ENCODE peak calls at places on chromosomes 11 and 22, in ten cellular contexts. One of them, this sample, is unnamed.

GRCh38 chr11:76962583-76963416 is 71.4 kb upstream of the B3GNT6 start:
- DNase-seq in activated T-cell treated with anti-CD3 and anti-CD28 coated beads for 1 hour: no peak
- DNase-seq in HT1080: no peak
- DNase-seq in RCC 7860: no peak
- DNase-seq in activated CD4-positive, alpha-beta T cell treated with anti-CD3 and anti-CD28 coated beads for 36 hours: no peak
- DNase-seq in Calu3: peak; percentile 58
- DNase-seq in Peyer's patch: no peak
- DNase-seq in cardiac septum: no peak
- DNase-seq in islet precursor cell: no peak
- DNase-seq in iPS DF 6.9: no peak
- DNase-seq in this sample: no peak

GRCh38 chr11:113447621-113448310 is 27.4 kb downstream of the DRD2 start:
- DNase-seq in HT1080: peak; percentile 92
- DNase-seq in Peyer's patch: no peak
- DNase-seq in Calu3: no peak
- DNase-seq in islet precursor cell: peak; percentile 93
- DNase-seq in activated T-cell treated with anti-CD3 and anti-CD28 coated beads for 1 hour: no peak
- DNase-seq in iPS DF 6.9: no peak
- DNase-seq in RCC 7860: peak; percentile 36
- DNase-seq in activated CD4-positive, alpha-beta T cell treated with anti-CD3 and anti-CD28 coated beads for 36 hours: peak; percentile 8
- DNase-seq in cardiac septum: no peak
- DNase-seq in this sample: no peak

GRCh38 chr11:47863189-47863892 is 15.2 kb upstream of the NUP160 start:
- DNase-seq in HT1080: peak; percentile 74
- DNase-seq in cardiac septum: no peak
- DNase-seq in Calu3: no peak
- DNase-seq in activated CD4-positive, alpha-beta T cell treated with anti-CD3 and anti-CD28 coated beads for 36 hours: no peak
- DNase-seq in islet precursor cell: no peak
- DNase-seq in Peyer's patch: no peak
- DNase-seq in RCC 7860: no peak
- DNase-seq in iPS DF 6.9: no peak
- DNase-seq in activated T-cell treated with anti-CD3 and anti-CD28 coated beads for 1 hour: no peak
- DNase-seq in this sample: no peak

GRCh38 chr11:122853971-122854446 is 15.7 kb downstream of the CRTAM start:
- DNase-seq in activated T-cell treated with anti-CD3 and anti-CD28 coated beads for 1 hour: peak; percentile 19
- DNase-seq in cardiac septum: no peak
- DNase-seq in RCC 7860: peak; percentile 64
- DNase-seq in islet precursor cell: peak; percentile 58
- DNase-seq in Peyer's patch: no peak
- DNase-seq in Calu3: peak; percentile 61
- DNase-seq in activated CD4-positive, alpha-beta T cell treated with anti-CD3 and anti-CD28 coated beads for 36 hours: peak; percentile 54
- DNase-seq in HT1080: peak; percentile 85
- DNase-seq in iPS DF 6.9: peak; percentile 70
- DNase-seq in this sample: no peak

GRCh38 chr11:1050581-1051355 is 14.2 kb upstream of the MUC6 start:
- DNase-seq in activated CD4-positive, alpha-beta T cell treated with anti-CD3 and anti-CD28 coated beads for 36 hours: peak; percentile 79
- DNase-seq in activated T-cell treated with anti-CD3 and anti-CD28 coated beads for 1 hour: peak; percentile 62
- DNase-seq in RCC 7860: peak; percentile 54
- DNase-seq in islet precursor cell: peak; percentile 85
- DNase-seq in Peyer's patch: peak; percentile 53
- DNase-seq in iPS DF 6.9: peak; percentile 57
- DNase-seq in HT1080: peak; percentile 74
- DNase-seq in cardiac septum: peak; percentile 77
- DNase-seq in Calu3: peak; percentile 89
- DNase-seq in this sample: peak; percentile 68

GRCh38 chr11:6546735-6547134 is 49.7 kb downstream of the DNHD1 start:
- DNase-seq in islet precursor cell: no peak
- DNase-seq in Peyer's patch: no peak
- DNase-seq in HT1080: no peak
- DNase-seq in Calu3: no peak
- DNase-seq in iPS DF 6.9: no peak
- DNase-seq in RCC 7860: no peak
- DNase-seq in activated T-cell treated with anti-CD3 and anti-CD28 coated beads for 1 hour: no peak
- DNase-seq in cardiac septum: no peak
- DNase-seq in activated CD4-positive, alpha-beta T cell treated with anti-CD3 and anti-CD28 coated beads for 36 hours: no peak
- DNase-seq in this sample: no peak

GRCh38 chr11:1878134-1879031 is 13.3 kb downstream of the PRR33 start:
- DNase-seq in RCC 7860: no peak
- DNase-seq in activated CD4-positive, alpha-beta T cell treated with anti-CD3 and anti-CD28 coated beads for 36 hours: no peak
- DNase-seq in Peyer's patch: no peak
- DNase-seq in activated T-cell treated with anti-CD3 and anti-CD28 coated beads for 1 hour: no peak
- DNase-seq in iPS DF 6.9: no peak
- DNase-seq in HT1080: no peak
- DNase-seq in islet precursor cell: no peak
- DNase-seq in Calu3: no peak
- DNase-seq in cardiac septum: peak; percentile 75
- DNase-seq in this sample: no peak

GRCh38 chr11:1744879-1745700 is 5.3 kb downstream of the IFITM10 start:
- DNase-seq in HT1080: no peak
- DNase-seq in RCC 7860: no peak
- DNase-seq in activated CD4-positive, alpha-beta T cell treated with anti-CD3 and anti-CD28 coated beads for 36 hours: no peak
- DNase-seq in Peyer's patch: no peak
- DNase-seq in Calu3: no peak
- DNase-seq in cardiac septum: no peak
- DNase-seq in iPS DF 6.9: no peak
- DNase-seq in activated T-cell treated with anti-CD3 and anti-CD28 coated beads for 1 hour: no peak
- DNase-seq in islet precursor cell: no peak
- DNase-seq in this sample: no peak

GRCh38 chr11:3058753-3059664 is 1.8 kb upstream of the CARS1 start:
- DNase-seq in cardiac septum: no peak
- DNase-seq in activated CD4-positive, alpha-beta T cell treated with anti-CD3 and anti-CD28 coated beads for 36 hours: no peak
- DNase-seq in Peyer's patch: no peak
- DNase-seq in HT1080: peak; percentile 86
- DNase-seq in Calu3: peak; percentile 35
- DNase-seq in islet precursor cell: peak; percentile 78
- DNase-seq in iPS DF 6.9: no peak
- DNase-seq in activated T-cell treated with anti-CD3 and anti-CD28 coated beads for 1 hour: no peak
- DNase-seq in RCC 7860: peak; percentile 46
- DNase-seq in this sample: no peak

GRCh38 chr22:24465566-24465965 is 29.6 kb upstream of the UPB1 start:
- DNase-seq in activated CD4-positive, alpha-beta T cell treated with anti-CD3 and anti-CD28 coated beads for 36 hours: peak; percentile 25
- DNase-seq in RCC 7860: peak; percentile 75
- DNase-seq in islet precursor cell: peak; percentile 70
- DNase-seq in cardiac septum: no peak
- DNase-seq in HT1080: peak; percentile 56
- DNase-seq in iPS DF 6.9: no peak
- DNase-seq in activated T-cell treated with anti-CD3 and anti-CD28 coated beads for 1 hour: no peak
- DNase-seq in Calu3: peak; percentile 42
- DNase-seq in Peyer's patch: no peak
- DNase-seq in this sample: no peak

GRCh38 chr11:47977651-47978050 is 2.7 kb upstream of the PTPRJ start:
- DNase-seq in activated CD4-positive, alpha-beta T cell treated with anti-CD3 and anti-CD28 coated beads for 36 hours: no peak
- DNase-seq in iPS DF 6.9: no peak
- DNase-seq in Calu3: no peak
- DNase-seq in HT1080: no peak
- DNase-seq in RCC 7860: no peak
- DNase-seq in Peyer's patch: no peak
- DNase-seq in activated T-cell treated with anti-CD3 and anti-CD28 coated beads for 1 hour: no peak
- DNase-seq in islet precursor cell: no peak
- DNase-seq in cardiac septum: no peak
- DNase-seq in this sample: no peak

GRCh38 chr11:85627332-85627997 is at the start of gene DLG2:
- DNase-seq in Peyer's patch: peak; percentile 23
- DNase-seq in activated T-cell treated with anti-CD3 and anti-CD28 coated beads for 1 hour: no peak
- DNase-seq in RCC 7860: no peak
- DNase-seq in iPS DF 6.9: no peak
- DNase-seq in activated CD4-positive, alpha-beta T cell treated with anti-CD3 and anti-CD28 coated beads for 36 hours: peak; percentile 36
- DNase-seq in Calu3: no peak
- DNase-seq in HT1080: peak; percentile 31
- DNase-seq in cardiac septum: no peak
- DNase-seq in islet precursor cell: peak; percentile 58
- DNase-seq in this sample: no peak

GRCh38 chr22:43185860-43186261 is 1.1 kb downstream of the TTLL12 start:
- DNase-seq in cardiac septum: no peak
- DNase-seq in Calu3: peak; percentile 37
- DNase-seq in RCC 7860: no peak
- DNase-seq in Peyer's patch: no peak
- DNase-seq in HT1080: peak; percentile 15
- DNase-seq in iPS DF 6.9: no peak
- DNase-seq in islet precursor cell: no peak
- DNase-seq in activated CD4-positive, alpha-beta T cell treated with anti-CD3 and anti-CD28 coated beads for 36 hours: no peak
- DNase-seq in activated T-cell treated with anti-CD3 and anti-CD28 coated beads for 1 hour: no peak
- DNase-seq in this sample: peak; percentile 64

GRCh38 chr22:38850941-38851849 is 7.4 kb upstream of the NPTXR start:
- DNase-seq in Calu3: no peak
- DNase-seq in islet precursor cell: no peak
- DNase-seq in HT1080: peak; percentile 87
- DNase-seq in Peyer's patch: no peak
- DNase-seq in activated CD4-positive, alpha-beta T cell treated with anti-CD3 and anti-CD28 coated beads for 36 hours: no peak
- DNase-seq in cardiac septum: no peak
- DNase-seq in iPS DF 6.9: no peak
- DNase-seq in activated T-cell treated with anti-CD3 and anti-CD28 coated beads for 1 hour: no peak
- DNase-seq in RCC 7860: peak; percentile 78
- DNase-seq in this sample: no peak

GRCh38 chr11:11461473-11461872 is 108.4 kb upstream of the CSNK2A3 start:
- DNase-seq in Peyer's patch: no peak
- DNase-seq in activated CD4-positive, alpha-beta T cell treated with anti-CD3 and anti-CD28 coated beads for 36 hours: no peak
- DNase-seq in RCC 7860: no peak
- DNase-seq in cardiac septum: no peak
- DNase-seq in HT1080: no peak
- DNase-seq in activated T-cell treated with anti-CD3 and anti-CD28 coated beads for 1 hour: no peak
- DNase-seq in Calu3: no peak
- DNase-seq in iPS DF 6.9: no peak
- DNase-seq in islet precursor cell: no peak
- DNase-seq in this sample: no peak

GRCh38 chr22:27987557-27987956 is 68.5 kb upstream of the PITPNB start:
- DNase-seq in cardiac septum: peak; percentile 56
- DNase-seq in activated CD4-positive, alpha-beta T cell treated with anti-CD3 and anti-CD28 coated beads for 36 hours: no peak
- DNase-seq in HT1080: peak; percentile 81
- DNase-seq in activated T-cell treated with anti-CD3 and anti-CD28 coated beads for 1 hour: no peak
- DNase-seq in iPS DF 6.9: no peak
- DNase-seq in islet precursor cell: peak; percentile 85
- DNase-seq in RCC 7860: peak; percentile 6
- DNase-seq in Calu3: no peak
- DNase-seq in Peyer's patch: no peak
- DNase-seq in this sample: no peak

GRCh38 chr22:22754961-22755777 is 110.8 kb downstream of the GGTLC2 start:
- DNase-seq in Calu3: no peak
- DNase-seq in activated CD4-positive, alpha-beta T cell treated with anti-CD3 and anti-CD28 coated beads for 36 hours: no peak
- DNase-seq in Peyer's patch: no peak
- DNase-seq in islet precursor cell: peak; percentile 12
- DNase-seq in HT1080: no peak
- DNase-seq in activated T-cell treated with anti-CD3 and anti-CD28 coated beads for 1 hour: no peak
- DNase-seq in iPS DF 6.9: no peak
- DNase-seq in cardiac septum: no peak
- DNase-seq in RCC 7860: no peak
- DNase-seq in this sample: no peak

GRCh38 chr11:20156876-20157613 is 3.2 kb downstream of the DBX1 start:
- DNase-seq in activated CD4-positive, alpha-beta T cell treated with anti-CD3 and anti-CD28 coated beads for 36 hours: peak; percentile 70
- DNase-seq in HT1080: no peak
- DNase-seq in Peyer's patch: peak; percentile 29
- DNase-seq in activated T-cell treated with anti-CD3 and anti-CD28 coated beads for 1 hour: peak; percentile 19
- DNase-seq in Calu3: no peak
- DNase-seq in cardiac septum: no peak
- DNase-seq in iPS DF 6.9: no peak
- DNase-seq in islet precursor cell: peak; percentile 63
- DNase-seq in RCC 7860: no peak
- DNase-seq in this sample: no peak

GRCh38 chr11:69463892-69464620 is 17.4 kb upstream of the LINC01488 start:
- DNase-seq in islet precursor cell: no peak
- DNase-seq in Calu3: no peak
- DNase-seq in iPS DF 6.9: no peak
- DNase-seq in activated T-cell treated with anti-CD3 and anti-CD28 coated beads for 1 hour: no peak
- DNase-seq in RCC 7860: no peak
- DNase-seq in activated CD4-positive, alpha-beta T cell treated with anti-CD3 and anti-CD28 coated beads for 36 hours: no peak
- DNase-seq in Peyer's patch: no peak
- DNase-seq in cardiac septum: no peak
- DNase-seq in HT1080: no peak
- DNase-seq in this sample: no peak

GRCh38 chr11:418343-419247 is 3.8 kb upstream of the SIGIRR start:
- DNase-seq in Calu3: no peak
- DNase-seq in activated T-cell treated with anti-CD3 and anti-CD28 coated beads for 1 hour: no peak
- DNase-seq in Peyer's patch: no peak
- DNase-seq in iPS DF 6.9: no peak
- DNase-seq in islet precursor cell: no peak
- DNase-seq in RCC 7860: no peak
- DNase-seq in HT1080: no peak
- DNase-seq in activated CD4-positive, alpha-beta T cell treated with anti-CD3 and anti-CD28 coated beads for 36 hours: peak; percentile 22
- DNase-seq in cardiac septum: no peak
- DNase-seq in this sample: no peak

GRCh38 chr11:8332196-8332595 is 68.5 kb upstream of the LMO1 start:
- DNase-seq in Calu3: no peak
- DNase-seq in activated T-cell treated with anti-CD3 and anti-CD28 coated beads for 1 hour: no peak
- DNase-seq in cardiac septum: no peak
- DNase-seq in RCC 7860: no peak
- DNase-seq in activated CD4-positive, alpha-beta T cell treated with anti-CD3 and anti-CD28 coated beads for 36 hours: no peak
- DNase-seq in Peyer's patch: no peak
- DNase-seq in HT1080: no peak
- DNase-seq in islet precursor cell: no peak
- DNase-seq in iPS DF 6.9: no peak
- DNase-seq in this sample: no peak

GRCh38 chr11:18081551-18081950 is 24.3 kb downstream of the SAAL1 start:
- DNase-seq in cardiac septum: no peak
- DNase-seq in Peyer's patch: no peak
- DNase-seq in activated T-cell treated with anti-CD3 and anti-CD28 coated beads for 1 hour: no peak
- DNase-seq in RCC 7860: no peak
- DNase-seq in activated CD4-positive, alpha-beta T cell treated with anti-CD3 and anti-CD28 coated beads for 36 hours: no peak
- DNase-seq in iPS DF 6.9: no peak
- DNase-seq in islet precursor cell: no peak
- DNase-seq in HT1080: no peak
- DNase-seq in Calu3: no peak
- DNase-seq in this sample: no peak

GRCh38 chr22:43616645-43617044 is 195.5 kb downstream of the EFCAB6 start:
- DNase-seq in iPS DF 6.9: no peak
- DNase-seq in HT1080: no peak
- DNase-seq in RCC 7860: no peak
- DNase-seq in Calu3: peak; percentile 23
- DNase-seq in activated T-cell treated with anti-CD3 and anti-CD28 coated beads for 1 hour: no peak
- DNase-seq in islet precursor cell: no peak
- DNase-seq in activated CD4-positive, alpha-beta T cell treated with anti-CD3 and anti-CD28 coated beads for 36 hours: no peak
- DNase-seq in cardiac septum: no peak
- DNase-seq in Peyer's patch: no peak
- DNase-seq in this sample: peak; percentile 34

GRCh38 chr22:50271519-50271970 is 1.4 kb upstream of the MAPK11 start:
- DNase-seq in activated T-cell treated with anti-CD3 and anti-CD28 coated beads for 1 hour: peak; percentile 47
- DNase-seq in RCC 7860: no peak
- DNase-seq in islet precursor cell: peak; percentile 80
- DNase-seq in Calu3: peak; percentile 79
- DNase-seq in HT1080: peak; percentile 47
- DNase-seq in cardiac septum: no peak
- DNase-seq in Peyer's patch: peak; percentile 56
- DNase-seq in iPS DF 6.9: no peak
- DNase-seq in activated CD4-positive, alpha-beta T cell treated with anti-CD3 and anti-CD28 coated beads for 36 hours: peak; percentile 77
- DNase-seq in this sample: no peak

This sample was measured in left colon.